ENCODE peak calls at places on chromosomes 3 and 15, in six cellular contexts. Q is neuronal stem cell, C is mesenchymal stem cell, L is IMR-90, I is H9, H is trophoblast cell. U is an unnamed sample.
A peak's percentile ranks its signal among the peaks of the same experiment; 100 is the strongest.

GRCh38 chr3:105235785-105236184 is 130.9 kb upstream of the ALCAM start:
- DNase-seq in Q (no peak), C (no peak), L (no peak), I (no peak), H (no peak), U (no peak)

GRCh38 chr3:41204369-41204768 is 5.1 kb downstream of the CTNNB1 start:
- DNase-seq in Q (no peak), C (no peak), L (no peak), I (no peak), H (no peak), U (no peak)

GRCh38 chr3:153313307-153313945 is 151.4 kb downstream of the RAP2B start:
- DNase-seq in Q (no peak), C (peak; percentile 37), L (peak; percentile 32), I (no peak), H (no peak), U (no peak)

GRCh38 chr3:180615954-180616353 is 14.0 kb downstream of the TTC14 start:
- DNase-seq in Q (no peak), C (no peak), L (no peak), I (no peak), H (no peak), U (no peak)

GRCh38 chr3:113948015-113948917 is 453 bp downstream of the ZDHHC23 start:
- DNase-seq in Q (peak; percentile 47), C (no peak), L (no peak), I (peak; percentile 81), H (peak; percentile 53), U (peak; percentile 29)

GRCh38 chr15:81752149-81752942 is 293.5 kb downstream of the MEX3B start:
- DNase-seq in Q (no peak), C (peak; percentile 38), L (peak; percentile 15), I (no peak), H (peak; percentile 57), U (no peak)

GRCh38 chr15:64776402-64776786 is 1.0 kb upstream of the RBPMS2 start:
- DNase-seq in Q (no peak), C (no peak), L (no peak), I (peak; percentile 47), H (no peak), U (peak; percentile 67)

GRCh38 chr15:57910672-57911071 is 154.8 kb downstream of the ALDH1A2 start:
- DNase-seq in Q (no peak), C (no peak), L (no peak), I (no peak), H (no peak), U (no peak)

GRCh38 chr3:64748244-64748894 is 60.6 kb upstream of the ADAMTS9 start:
- DNase-seq in Q (no peak), C (no peak), L (no peak), I (peak; percentile 51), H (no peak), U (peak; percentile 46)

GRCh38 chr15:72994778-72995177 is 57.5 kb upstream of the NEO1 start:
- DNase-seq in Q (no peak), C (no peak), L (no peak), I (no peak), H (no peak), U (no peak)

GRCh38 chr3:132222868-132223538 is 94.2 kb upstream of the ACP3 start:
- DNase-seq in Q (peak; percentile 4), C (no peak), L (no peak), I (no peak), H (no peak), U (no peak)

GRCh38 chr3:106913111-106913698 is 464.0 kb upstream of the CCDC54 start:
- DNase-seq in Q (peak; percentile 8), C (peak; percentile 39), L (peak; percentile 12), I (peak; percentile 75), H (peak; percentile 81), U (peak; percentile 72)

GRCh38 chr3:12644297-12644937 is 19.5 kb downstream of the RAF1 start:
- DNase-seq in Q (no peak), C (peak; percentile 29), L (peak; percentile 82), I (no peak), H (no peak), U (no peak)

GRCh38 chr15:82306791-82307713 is 42.2 kb downstream of the GOLGA6L10 start:
- DNase-seq in Q (no peak), C (no peak), L (no peak), I (peak; percentile 28), H (no peak), U (peak; percentile 46)

GRCh38 chr3:10697918-10698317 is 118.1 kb upstream of the SLC6A11 start:
- DNase-seq in Q (no peak), C (no peak), L (no peak), I (peak; percentile 52), H (no peak), U (no peak)

GRCh38 chr3:113654851-113655250 is 41.6 kb downstream of the USF3 start:
- DNase-seq in Q (no peak), C (no peak), L (no peak), I (no peak), H (no peak), U (no peak)

GRCh38 chr3:113211370-113212154 is at the start of gene BOC:
- DNase-seq in Q (peak; percentile 63), C (peak; percentile 79), L (peak; percentile 68), I (peak; percentile 57), H (peak; percentile 28), U (no peak)

GRCh38 chr3:196569003-196569516 is 600 bp downstream of the FBXO45 start:
- DNase-seq in Q (no peak), C (peak; percentile 53), L (peak; percentile 26), I (peak; percentile 57), H (peak; percentile 78), U (peak; percentile 13)

GRCh38 chr15:94026458-94026967 is 204.8 kb upstream of the MCTP2 start:
- DNase-seq in Q (no peak), C (peak; percentile 77), L (peak; percentile 55), I (no peak), H (no peak), U (no peak)

GRCh38 chr3:105823149-105823866 is 45.5 kb downstream of the CBLB start:
- DNase-seq in Q (no peak), C (peak; percentile 97), L (peak; percentile 98), I (no peak), H (no peak), U (no peak)

GRCh38 chr3:22284559-22284958 is 533.5 kb upstream of the ZNF385D start:
- DNase-seq in Q (no peak), C (peak; percentile 45), L (peak; percentile 2), I (no peak), H (no peak), U (no peak)

GRCh38 chr15:70474367-70474681 is 289.0 kb downstream of the UACA start:
- DNase-seq in Q (no peak), C (no peak), L (no peak), I (no peak), H (no peak), U (no peak)

GRCh38 chr3:115958531-115958930 is 335.2 kb downstream of the GAP43 start:
- DNase-seq in Q (no peak), C (no peak), L (no peak), I (no peak), H (no peak), U (no peak)

GRCh38 chr3:58023536-58023935 is 15.3 kb downstream of the FLNB start:
- DNase-seq in Q (no peak), C (no peak), L (no peak), I (no peak), H (no peak), U (no peak)

GRCh38 chr3:101193957-101194356 is 126.4 kb downstream of the IMPG2 start:
- DNase-seq in Q (no peak), C (no peak), L (peak; percentile 33), I (no peak), H (no peak), U (no peak)

GRCh38 chr15:77024273-77025065 is 29.5 kb downstream of the PSTPIP1 start:
- DNase-seq in Q (peak; percentile 66), C (peak; percentile 45), L (peak; percentile 27), I (peak; percentile 76), H (peak; percentile 21), U (no peak)

GRCh38 chr3:12627371-12627770 is 36.5 kb downstream of the RAF1 start:
- DNase-seq in Q (no peak), C (no peak), L (no peak), I (no peak), H (no peak), U (no peak)

GRCh38 chr3:58164199-58164879 is 46.4 kb downstream of the DNASE1L3 start:
- DNase-seq in Q (no peak), C (no peak), L (peak; percentile 81), I (no peak), H (no peak), U (no peak)

GRCh38 chr15:28012231-28012630 is 86.9 kb downstream of the OCA2 start:
- DNase-seq in Q (no peak), C (no peak), L (no peak), I (no peak), H (no peak), U (no peak)

GRCh38 chr15:99114511-99115299 is 9.8 kb downstream of the SYNM start:
- DNase-seq in Q (no peak), C (no peak), L (no peak), I (no peak), H (no peak), U (no peak)

GRCh38 chr3:73622135-73622534 is 2.6 kb downstream of the PDZRN3 start:
- DNase-seq in Q (no peak), C (peak; percentile 67), L (peak; percentile 47), I (peak; percentile 31), H (no peak), U (no peak)

GRCh38 chr3:32374788-32375595 is 16.7 kb upstream of the CMTM7 start:
- DNase-seq in Q (peak; percentile 73), C (peak; percentile 79), L (peak; percentile 74), I (peak; percentile 73), H (peak; percentile 65), U (no peak)
- H3K14ac ChIP-seq in Q (no peak overlapping the region), C (no peak overlapping the region), L (no peak overlapping the region), I (no peak overlapping the region), H (no peak overlapping the region), U (no peak overlapping the region)

GRCh38 chr15:40028193-40028592 is 10.8 kb downstream of the SRP14 start:
- DNase-seq in Q (no peak), C (no peak), L (no peak), I (no peak), H (no peak), U (no peak)
- H3K14ac ChIP-seq in Q (no peak overlapping the region), C (no peak overlapping the region), L (no peak overlapping the region), I (no peak overlapping the region), H (no peak overlapping the region), U (no peak overlapping the region)

GRCh38 chr3:40099875-40100274 is 209.6 kb upstream of the EIF1B start:
- DNase-seq in Q (no peak), C (no peak), L (no peak), I (no peak), H (no peak), U (no peak)
- H3K14ac ChIP-seq in Q (no peak overlapping the region), C (no peak overlapping the region), L (no peak overlapping the region), I (no peak overlapping the region), H (no peak overlapping the region), U (no peak overlapping the region)

GRCh38 chr3:125334675-125335560 is 40.2 kb downstream of the ZNF148 start:
- DNase-seq in Q (no peak), C (no peak), L (no peak), I (no peak), H (no peak), U (no peak)

GRCh38 chr3:125337506-125337905 is 37.6 kb downstream of the ZNF148 start:
- DNase-seq in Q (no peak), C (peak; percentile 4), L (no peak), I (no peak), H (no peak), U (no peak)

DNA sequence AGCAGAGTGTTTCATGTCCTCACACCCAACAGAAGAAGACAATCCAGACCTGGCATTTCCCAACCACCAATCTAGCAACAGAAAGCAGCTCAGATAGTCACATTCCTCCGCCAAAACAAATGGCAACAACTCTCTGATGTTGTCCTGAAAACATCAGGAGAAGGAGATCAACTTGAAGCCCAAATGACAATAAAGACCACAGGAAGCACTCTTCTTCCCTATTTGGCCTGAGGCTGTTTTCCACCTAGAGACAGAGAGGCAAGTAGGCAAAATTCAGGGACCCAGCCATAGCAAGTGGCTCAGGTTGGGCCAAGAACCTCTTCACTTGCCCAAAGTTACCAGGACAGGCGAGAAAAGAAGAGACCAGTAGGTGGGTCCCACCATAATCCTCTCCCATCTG is 35.0 kb downstream of the ZNF148 start:
- DNase-seq in Q (no peak), C (no peak), L (no peak), I (no peak), H (no peak), U (no peak)
- H3K14ac ChIP-seq in Q (no peak overlapping the region), C (no peak overlapping the region), L (no peak overlapping the region), I (no peak overlapping the region), H (no peak overlapping the region), U (no peak overlapping the region)